ENCODE peak calls at places on chromosomes 13 and 19, in four cellular contexts. D is small intestine, T is T-helper 1 cell, S is myocyte. I is an unnamed sample.

GRCh38 chr13:101144808-101145419 is 271.4 kb downstream of the NALCN start:
- DNase-seq in S (peak; percentile 61), T (no peak), D (peak; percentile 40), I (peak; percentile 16)

GRCh38 chr19:29323972-29324680 is 111.2 kb upstream of the UQCRFS1 start:
- DNase-seq in S (no peak), T (no peak), D (no peak), I (no peak)

GRCh38 chr19:39971380-39971841 is 446 bp downstream of the PSMC4 start:
- DNase-seq in D (no peak), T (no peak), S (no peak), I (no peak)

GRCh38 chr13:69641773-69642172 is 465.9 kb upstream of the ATXN8OS start:
- DNase-seq in S (no peak), D (no peak), T (no peak), I (no peak)

GRCh38 chr19:17555929-17556813 is 722 bp downstream of the COLGALT1 start:
- DNase-seq in S (peak; percentile 81), T (no peak), D (peak; percentile 78), I (no peak)

GRCh38 chr19:5694167-5694951 is 4.3 kb downstream of the RPL36 start:
- DNase-seq in S (no peak), D (no peak), T (no peak), I (no peak)

GRCh38 chr13:87536499-87536898 is 134.7 kb upstream of the SLITRK5 start:
- DNase-seq in S (no peak), D (no peak), T (no peak), I (no peak)

GRCh38 chr19:42290136-42290522 is 11.8 kb upstream of the PRR19 start:
- DNase-seq in T (no peak), S (no peak), D (no peak), I (no peak)

GRCh38 chr13:45512148-45512498 is 47.4 kb downstream of the COG3 start:
- DNase-seq in S (no peak), T (no peak), D (no peak), I (no peak)

GRCh38 chr19:16470911-16471811 is 609 bp downstream of the EPS15L1 start:
- DNase-seq in D (peak; percentile 30), T (no peak), S (no peak), I (no peak)

GRCh38 chr13:29810145-29810742 is 40.2 kb downstream of the UBL3 start:
- DNase-seq in S (no peak), T (no peak), D (no peak), I (no peak)

GRCh38 chr13:33937373-33938087 is 119.6 kb downstream of the RFC3 start:
- DNase-seq in D (peak; percentile 14), T (no peak), S (no peak), I (no peak)

GRCh38 chr13:46544811-46545210 is 8.2 kb upstream of the LRCH1 start:
- DNase-seq in S (no peak), T (no peak), D (no peak), I (no peak)

GRCh38 chr19:29596080-29596479 is 10.0 kb upstream of the POP4 start:
- DNase-seq in D (no peak), T (no peak), S (no peak), I (no peak)

GRCh38 chr19:7533281-7533819 is 2.2 kb upstream of the PNPLA6 start:
- DNase-seq in S (peak; percentile 64), T (no peak), D (peak; percentile 60), I (no peak)

GRCh38 chr13:32790731-32791130 is 204.5 kb downstream of the PDS5B start:
- DNase-seq in T (no peak), S (peak; percentile 2), D (no peak), I (no peak)

GRCh38 chr19:44643605-44644390 is at the start of gene PVR:
- DNase-seq in T (no peak), D (peak; percentile 78), S (peak; percentile 86), I (no peak)

GRCh38 chr13:106534844-106535551 is 464 bp downstream of the EFNB2 start:
- DNase-seq in D (peak; percentile 27), S (peak; percentile 40), T (no peak), I (peak; percentile 13)

GRCh38 chr13:60765700-60766411 is 368.8 kb downstream of the TDRD3 start:
- DNase-seq in S (no peak), T (no peak), D (no peak), I (no peak)

GRCh38 chr13:26500618-26501320 is 56.7 kb upstream of the WASF3 start:
- DNase-seq in D (no peak), S (no peak), T (no peak), I (no peak)

GRCh38 chr13:112616586-112617381 is 28.8 kb upstream of the TUBGCP3 start:
- DNase-seq in S (peak; percentile 52), D (peak; percentile 62), T (no peak), I (no peak)

GRCh38 chr19:58578430-58578925 is 5.3 kb upstream of the MZF1 start:
- DNase-seq in D (no peak), T (no peak), S (no peak), I (no peak)

GRCh38 chr13:98489446-98490194 is 87.3 kb downstream of the STK24 start:
- DNase-seq in D (peak; percentile 20), S (no peak), T (no peak), I (no peak)

GRCh38 chr19:33039108-33039599 is 25.5 kb downstream of the RHPN2 start:
- DNase-seq in D (peak; percentile 54), S (no peak), T (no peak), I (no peak)

GRCh38 chr13:31322025-31322424 is 122.2 kb downstream of the B3GLCT start:
- DNase-seq in D (no peak), T (no peak), S (peak; percentile 16), I (no peak)